ENCODE peak calls at places on chromosome 22, in six cellular contexts. One of them, this sample, is unnamed. For H3K4me1, the result is how much of the 10 kb centered on the place peaks cover.

GRCh38 chr22:38504731-38505594 is 1.1 kb downstream of the DDX17 start:
- DNase-seq in BE2C: peak
- DNase-seq in H1: no peak
- DNase-seq in neural progenitor cell: peak
- DNase-seq in cardiac muscle cell: peak
- DNase-seq in right lobe of liver: peak
- DNase-seq in this sample: no peak

GRCh38 chr22:46851941-46852340 is 89.5 kb downstream of the TBC1D22A start:
- DNase-seq in cardiac muscle cell: no peak
- DNase-seq in H1: peak
- DNase-seq in neural progenitor cell: no peak
- DNase-seq in right lobe of liver: no peak
- DNase-seq in BE2C: no peak
- DNase-seq in this sample: no peak

GRCh38 chr22:20022231-20023069 is 1.5 kb downstream of the TANGO2 start:
- DNase-seq in cardiac muscle cell: no peak
- DNase-seq in H1: no peak
- DNase-seq in neural progenitor cell: no peak
- DNase-seq in right lobe of liver: no peak
- DNase-seq in BE2C: no peak
- DNase-seq in this sample: no peak

GRCh38 chr22:48600681-48601080 is 1227.0 kb downstream of the BRD1 start:
- DNase-seq in BE2C: no peak
- DNase-seq in H1: no peak
- DNase-seq in cardiac muscle cell: no peak
- DNase-seq in right lobe of liver: no peak
- DNase-seq in neural progenitor cell: no peak
- DNase-seq in this sample: no peak

GRCh38 chr22:39454385-39454871 is 2.4 kb upstream of the MGAT3 start:
- DNase-seq in right lobe of liver: no peak
- DNase-seq in BE2C: no peak
- DNase-seq in cardiac muscle cell: no peak
- DNase-seq in H1: no peak
- DNase-seq in neural progenitor cell: peak
- DNase-seq in this sample: no peak

GRCh38 chr22:34072585-34072984 is 152.3 kb upstream of the LARGE1 start:
- DNase-seq in H1: no peak
- DNase-seq in right lobe of liver: no peak
- DNase-seq in cardiac muscle cell: no peak
- DNase-seq in BE2C: no peak
- DNase-seq in neural progenitor cell: no peak
- DNase-seq in this sample: no peak

GRCh38 chr22:26477341-26477731 is 6.2 kb downstream of the HPS4 start:
- DNase-seq in BE2C: no peak
- DNase-seq in neural progenitor cell: no peak
- DNase-seq in right lobe of liver: no peak
- DNase-seq in cardiac muscle cell: no peak
- DNase-seq in H1: no peak
- DNase-seq in this sample: no peak

GRCh38 chr22:46230262-46230901 is 19.7 kb downstream of the CDPF1 start:
- DNase-seq in right lobe of liver: no peak
- DNase-seq in neural progenitor cell: no peak
- DNase-seq in BE2C: no peak
- DNase-seq in cardiac muscle cell: no peak
- DNase-seq in H1: no peak
- DNase-seq in this sample: no peak

GRCh38 chr22:32341122-32341740 is 16.4 kb upstream of the RFPL3 start:
- DNase-seq in neural progenitor cell: peak
- DNase-seq in BE2C: no peak
- DNase-seq in right lobe of liver: no peak
- DNase-seq in H1: peak
- DNase-seq in cardiac muscle cell: no peak
- DNase-seq in this sample: no peak

GRCh38 chr22:47201186-47201995 is 438.9 kb downstream of the TBC1D22A start:
- DNase-seq in BE2C: no peak
- DNase-seq in neural progenitor cell: no peak
- DNase-seq in H1: peak
- DNase-seq in right lobe of liver: peak
- DNase-seq in cardiac muscle cell: no peak
- DNase-seq in this sample: no peak

GRCh38 chr22:32628626-32629587 is 154.3 kb downstream of the FBXO7 start:
- DNase-seq in neural progenitor cell: no peak
- DNase-seq in cardiac muscle cell: no peak
- DNase-seq in H1: no peak
- DNase-seq in BE2C: no peak
- DNase-seq in right lobe of liver: no peak
- DNase-seq in this sample: no peak

GRCh38 chr22:37880668-37881440 is 25.2 kb upstream of the MICALL1 start:
- DNase-seq in H1: no peak
- DNase-seq in cardiac muscle cell: no peak
- DNase-seq in neural progenitor cell: no peak
- DNase-seq in right lobe of liver: no peak
- DNase-seq in BE2C: no peak
- DNase-seq in this sample: no peak

GRCh38 chr22:38793721-38794466 is at the start of gene DNAL4:
- DNase-seq in H1: peak
- DNase-seq in BE2C: peak
- DNase-seq in cardiac muscle cell: peak
- DNase-seq in right lobe of liver: peak
- DNase-seq in neural progenitor cell: peak
- DNase-seq in this sample: peak

GRCh38 chr22:28541137-28541536 is 138.5 kb downstream of the TTC28 start:
- DNase-seq in right lobe of liver: no peak
- DNase-seq in cardiac muscle cell: no peak
- DNase-seq in H1: no peak
- DNase-seq in BE2C: no peak
- DNase-seq in neural progenitor cell: peak
- DNase-seq in this sample: peak

GRCh38 chr22:28395920-28396447 is 283.7 kb downstream of the TTC28 start:
- DNase-seq in right lobe of liver: no peak
- DNase-seq in cardiac muscle cell: no peak
- DNase-seq in BE2C: no peak
- DNase-seq in H1: no peak
- DNase-seq in neural progenitor cell: no peak
- DNase-seq in this sample: no peak

GRCh38 chr22:44730034-44730433 is 22.3 kb upstream of the ARHGAP8 start:
- DNase-seq in neural progenitor cell: no peak
- DNase-seq in H1: peak
- DNase-seq in right lobe of liver: no peak
- DNase-seq in BE2C: no peak
- DNase-seq in cardiac muscle cell: no peak
- DNase-seq in this sample: no peak

GRCh38 chr22:22396741-22397291 is 111.7 kb downstream of the ZNF280B start:
- DNase-seq in cardiac muscle cell: no peak
- DNase-seq in BE2C: no peak
- DNase-seq in neural progenitor cell: no peak
- DNase-seq in H1: no peak
- DNase-seq in right lobe of liver: no peak
- DNase-seq in this sample: no peak

DNA sequence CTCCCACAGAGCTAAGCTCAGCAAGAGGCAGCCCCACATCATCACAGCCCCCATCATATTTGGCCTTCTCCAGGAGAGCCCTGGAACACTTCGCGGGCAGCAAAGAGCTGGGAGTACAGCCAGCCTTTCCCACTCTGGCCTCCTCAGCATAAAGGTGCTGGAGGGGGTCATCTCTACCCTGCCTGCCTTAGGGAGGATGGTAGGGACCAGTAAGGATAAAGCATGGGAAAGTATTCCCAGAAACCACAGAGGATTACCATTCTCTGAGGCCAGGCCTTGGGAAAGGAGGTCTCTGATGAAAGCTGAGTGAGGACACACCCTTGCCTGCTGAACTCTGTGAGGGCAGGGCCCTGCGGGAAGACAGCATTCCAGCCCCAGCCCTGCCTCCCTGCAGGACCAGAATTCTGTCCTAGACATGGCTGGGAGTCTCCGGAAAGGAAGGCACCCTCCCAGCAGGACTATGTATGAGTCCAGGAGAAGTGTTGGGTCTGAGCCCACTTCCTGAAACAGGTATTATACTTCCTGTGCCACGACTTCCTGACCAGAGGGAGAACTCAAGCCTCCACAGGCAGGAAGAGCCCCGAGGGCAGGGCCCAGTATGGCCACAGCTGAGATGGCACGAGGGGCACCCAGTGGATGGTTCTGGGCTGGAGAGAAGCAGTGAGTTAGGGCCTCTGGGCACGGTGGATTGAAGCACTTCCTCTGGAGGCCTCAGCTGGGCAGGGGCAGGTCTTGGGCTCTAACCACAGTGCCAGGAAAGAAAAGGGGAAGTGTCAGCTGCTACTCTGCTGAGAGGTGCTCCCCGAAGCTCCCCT is 12.9 kb upstream of the CASTOR1 start:
- DNase-seq in cardiac muscle cell: no peak
- DNase-seq in BE2C: no peak
- DNase-seq in neural progenitor cell: no peak
- DNase-seq in right lobe of liver: peak
- DNase-seq in H1: no peak
- DNase-seq in this sample: no peak
- H3K4me1 ChIP-seq in cardiac muscle cell: under half
- H3K4me1 ChIP-seq in BE2C: under half
- H3K4me1 ChIP-seq in neural progenitor cell: under half
- H3K4me1 ChIP-seq in right lobe of liver: under half
- H3K4me1 ChIP-seq in H1: under half
- H3K4me1 ChIP-seq in this sample: under half

GRCh38 chr22:24565077-24565476 is 9.3 kb downstream of the SNRPD3 start:
- DNase-seq in BE2C: no peak
- DNase-seq in cardiac muscle cell: no peak
- DNase-seq in right lobe of liver: no peak
- DNase-seq in neural progenitor cell: no peak
- DNase-seq in H1: no peak
- DNase-seq in this sample: no peak

GRCh38 chr22:24559471-24559870 is 3.7 kb downstream of the SNRPD3 start:
- DNase-seq in cardiac muscle cell: peak
- DNase-seq in right lobe of liver: no peak
- DNase-seq in H1: no peak
- DNase-seq in BE2C: no peak
- DNase-seq in neural progenitor cell: no peak
- DNase-seq in this sample: no peak

GRCh38 chr22:24566899-24567511 is 11.2 kb downstream of the SNRPD3 start:
- DNase-seq in H1: no peak
- DNase-seq in neural progenitor cell: no peak
- DNase-seq in right lobe of liver: no peak
- DNase-seq in cardiac muscle cell: peak
- DNase-seq in BE2C: no peak
- DNase-seq in this sample: no peak

GRCh38 chr22:24564376-24565058 is 8.7 kb downstream of the SNRPD3 start:
- DNase-seq in BE2C: no peak
- DNase-seq in neural progenitor cell: no peak
- DNase-seq in right lobe of liver: no peak
- DNase-seq in H1: no peak
- DNase-seq in cardiac muscle cell: no peak
- DNase-seq in this sample: no peak

DNA sequence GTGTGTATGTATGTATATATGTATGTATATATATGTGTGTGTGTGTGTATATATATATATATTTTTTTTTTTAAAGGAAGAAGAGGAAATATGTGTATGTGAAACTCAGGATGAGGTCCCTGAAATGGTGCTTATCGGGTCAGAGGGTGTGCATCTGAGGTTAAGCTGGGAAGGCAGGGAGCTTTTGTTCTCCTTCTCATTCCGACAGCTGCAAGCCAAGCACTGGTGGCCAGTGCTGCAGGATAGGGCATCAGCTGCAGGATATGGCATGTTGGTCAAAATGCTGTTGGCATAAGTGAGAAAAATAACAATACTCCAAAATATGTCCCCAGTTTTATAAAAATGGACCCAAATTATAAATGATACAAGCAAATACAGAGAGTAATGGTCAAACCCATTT is 7.4 kb downstream of the SNRPD3 start:
- DNase-seq in cardiac muscle cell: no peak
- DNase-seq in neural progenitor cell: no peak
- DNase-seq in right lobe of liver: no peak
- DNase-seq in H1: no peak
- DNase-seq in BE2C: no peak
- DNase-seq in this sample: no peak
- H3K4me1 ChIP-seq in cardiac muscle cell: under half
- H3K4me1 ChIP-seq in neural progenitor cell: under half
- H3K4me1 ChIP-seq in right lobe of liver: under half
- H3K4me1 ChIP-seq in H1: under half
- H3K4me1 ChIP-seq in BE2C: under half
- H3K4me1 ChIP-seq in this sample: under half

DNA sequence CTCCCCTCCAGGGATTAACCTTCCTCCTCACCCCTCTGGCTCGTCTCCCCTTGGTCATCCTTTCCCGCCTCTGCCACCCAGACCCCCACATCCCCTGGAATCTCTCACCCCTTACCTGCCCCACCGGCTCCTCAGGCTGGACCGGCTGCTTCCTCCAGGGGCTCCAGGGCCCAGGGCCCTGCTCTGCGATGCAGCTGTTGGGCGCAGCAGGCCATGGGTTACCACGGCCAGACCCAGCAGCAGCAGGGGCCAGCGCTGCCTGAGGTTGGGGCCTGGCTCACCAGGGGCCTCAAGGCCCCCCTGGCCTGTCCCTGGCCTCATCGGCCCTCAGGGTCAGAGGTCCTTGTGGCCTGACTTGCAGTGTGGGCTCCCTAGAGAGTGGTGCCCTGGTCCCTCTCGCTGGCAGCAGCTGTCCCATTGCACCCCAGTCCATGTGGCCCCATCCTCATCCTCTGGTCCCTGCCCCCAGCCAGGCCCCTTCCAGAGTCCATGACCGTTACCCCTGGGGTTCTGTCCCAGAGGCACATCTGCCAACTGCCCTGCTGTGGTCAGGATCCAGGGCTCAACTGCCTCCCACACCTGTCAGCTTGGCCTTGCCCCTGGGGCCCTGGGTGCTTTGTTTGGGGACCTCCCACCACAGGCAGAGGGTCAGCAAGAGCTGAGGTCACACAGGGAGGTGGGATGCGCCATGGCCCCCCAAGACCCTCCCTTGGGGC is at the start of gene IGLL1:
- DNase-seq in right lobe of liver: no peak
- DNase-seq in cardiac muscle cell: no peak
- DNase-seq in neural progenitor cell: no peak
- DNase-seq in H1: no peak
- DNase-seq in BE2C: no peak
- DNase-seq in this sample: no peak
- H3K4me1 ChIP-seq in right lobe of liver: under half
- H3K4me1 ChIP-seq in cardiac muscle cell: under half
- H3K4me1 ChIP-seq in neural progenitor cell: under half
- H3K4me1 ChIP-seq in H1: under half
- H3K4me1 ChIP-seq in BE2C: under half
- H3K4me1 ChIP-seq in this sample: under half

GRCh38 chr22:17922925-17923898 is 101.1 kb downstream of the MICAL3 start:
- DNase-seq in H1: no peak
- DNase-seq in BE2C: no peak
- DNase-seq in right lobe of liver: peak
- DNase-seq in cardiac muscle cell: no peak
- DNase-seq in neural progenitor cell: no peak
- DNase-seq in this sample: no peak

GRCh38 chr22:17920145-17920605 is 104.2 kb downstream of the MICAL3 start:
- DNase-seq in neural progenitor cell: peak
- DNase-seq in BE2C: peak
- DNase-seq in H1: no peak
- DNase-seq in cardiac muscle cell: peak
- DNase-seq in right lobe of liver: no peak
- DNase-seq in this sample: no peak

GRCh38 chr22:17920992-17921650 is 103.2 kb downstream of the MICAL3 start:
- DNase-seq in cardiac muscle cell: no peak
- DNase-seq in H1: no peak
- DNase-seq in BE2C: no peak
- DNase-seq in right lobe of liver: no peak
- DNase-seq in neural progenitor cell: no peak
- DNase-seq in this sample: no peak

GRCh38 chr22:17924076-17924475 is 100.3 kb downstream of the MICAL3 start:
- DNase-seq in right lobe of liver: no peak
- DNase-seq in H1: no peak
- DNase-seq in BE2C: no peak
- DNase-seq in cardiac muscle cell: no peak
- DNase-seq in neural progenitor cell: no peak
- DNase-seq in this sample: no peak

GRCh38 chr22:17921871-17922821 is 102.2 kb downstream of the MICAL3 start:
- DNase-seq in cardiac muscle cell: peak
- DNase-seq in right lobe of liver: peak
- DNase-seq in neural progenitor cell: peak
- DNase-seq in H1: peak
- DNase-seq in BE2C: no peak
- DNase-seq in this sample: peak
- H3K4me1 ChIP-seq in cardiac muscle cell: half or more
- H3K4me1 ChIP-seq in right lobe of liver: under half
- H3K4me1 ChIP-seq in neural progenitor cell: under half
- H3K4me1 ChIP-seq in H1: under half
- H3K4me1 ChIP-seq in BE2C: under half
- H3K4me1 ChIP-seq in this sample: under half

This sample was measured in iPS DF 6.9.